ENCODE peak calls at places on chromosome 11, in five cellular contexts. J is HepG2, X is SK-N-SH, V is H1, B is HCT116. I is an unnamed sample.

GRCh38 chr11:92340839-92341238 is 116.2 kb downstream of the FAT3 start:
- DNase-seq in J (peak; percentile 6), X (peak; percentile 12), V (no peak), B (no peak), I (no peak)

GRCh38 chr11:118640332-118641154 is 33.1 kb downstream of the PHLDB1 start:
- DNase-seq in J (no peak), X (peak; percentile 52), V (no peak), B (no peak), I (no peak)

GRCh38 chr11:42571486-42572230 is 740.1 kb upstream of the API5 start:
- DNase-seq in J (no peak), X (no peak), V (no peak), B (no peak), I (no peak)

GRCh38 chr11:48036466-48036865 is 56.1 kb downstream of the PTPRJ start:
- DNase-seq in J (no peak), X (no peak), V (no peak), B (no peak), I (no peak)

GRCh38 chr11:15434529-15434928 is 319.8 kb downstream of the INSC start:
- DNase-seq in J (no peak), X (no peak), V (no peak), B (no peak), I (no peak)

GRCh38 chr11:57712256-57713150 is at the start of gene TMX2:
- DNase-seq in J (peak; percentile 100), X (peak; percentile 92), V (peak; percentile 90), B (peak; percentile 99), I (peak; percentile 99)

GRCh38 chr11:63768232-63769043 is at the start of gene ZFTA:
- DNase-seq in J (no peak), X (peak; percentile 98), V (no peak), B (no peak), I (no peak)

GRCh38 chr11:128942807-128943430 is at the start of gene TP53AIP1:
- DNase-seq in J (no peak), X (no peak), V (no peak), B (no peak), I (no peak)

GRCh38 chr11:110797453-110797852 is 85.2 kb upstream of the ARHGAP20 start:
- DNase-seq in J (no peak), X (no peak), V (no peak), B (no peak), I (peak; percentile 88)

DNA sequence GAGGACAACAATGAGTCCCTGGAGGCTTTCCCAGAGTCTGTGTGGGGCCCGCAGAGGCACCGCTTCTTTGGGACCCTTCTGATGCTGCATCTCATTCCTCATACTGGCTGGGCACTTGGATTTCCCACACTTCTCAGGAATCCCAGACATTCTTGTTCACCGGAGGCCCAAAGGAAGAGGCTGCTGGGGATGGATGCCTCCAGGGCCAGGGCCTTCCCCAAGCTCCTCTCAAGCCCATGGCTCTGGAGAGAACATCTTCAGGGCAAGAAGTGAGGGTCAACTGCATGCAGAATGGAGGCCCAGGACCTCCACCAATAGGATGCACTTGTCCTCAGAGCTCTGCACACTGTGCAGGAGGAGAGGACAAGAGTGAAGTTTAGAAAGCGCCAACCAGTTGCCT is 34.6 kb downstream of the DKK3 start:
- DNase-seq in J (no peak), X (no peak), V (no peak), B (no peak), I (no peak)
- TF ChIP-seq SIN3A in J (no peak), X (no peak), V (no peak), B (no peak), I (no peak)

GRCh38 chr11:66178871-66179270 is 89.6 kb upstream of the RAB1B start:
- DNase-seq in J (no peak), X (no peak), V (no peak), B (no peak), I (no peak)

GRCh38 chr11:66183581-66184048 is 84.8 kb upstream of the RAB1B start:
- DNase-seq in J (no peak), X (no peak), V (no peak), B (no peak), I (no peak)

GRCh38 chr11:66178183-66178582 is 90.3 kb upstream of the RAB1B start:
- DNase-seq in J (no peak), X (no peak), V (no peak), B (no peak), I (no peak)

GRCh38 chr11:66184728-66185127 is 83.7 kb upstream of the RAB1B start:
- DNase-seq in J (no peak), X (no peak), V (no peak), B (no peak), I (no peak)

GRCh38 chr11:66181632-66182345 is 86.7 kb upstream of the RAB1B start:
- DNase-seq in J (peak; percentile 12), X (no peak), V (no peak), B (no peak), I (no peak)
- TF ChIP-seq SIN3A in J (no peak), X (no peak), V (no peak), B (no peak), I (no peak)

GRCh38 chr11:36371590-36371989 is 75.5 kb downstream of the PRR5L start:
- DNase-seq in J (no peak), X (no peak), V (no peak), B (no peak), I (no peak)

GRCh38 chr11:36374726-36375125 is 78.6 kb downstream of the PRR5L start:
- DNase-seq in J (no peak), X (no peak), V (no peak), B (no peak), I (no peak)

GRCh38 chr11:36371161-36371560 is 75.1 kb downstream of the PRR5L start:
- DNase-seq in J (no peak), X (no peak), V (no peak), B (no peak), I (no peak)

GRCh38 chr11:36372101-36372767 is 76.1 kb downstream of the PRR5L start:
- DNase-seq in J (no peak), X (no peak), V (no peak), B (no peak), I (no peak)

GRCh38 chr11:36373040-36374010 is 77.2 kb downstream of the PRR5L start:
- DNase-seq in J (no peak), X (no peak), V (no peak), B (no peak), I (no peak)
- TF ChIP-seq SIN3A in J (no peak), X (no peak), V (no peak), B (no peak), I (no peak)

DNA sequence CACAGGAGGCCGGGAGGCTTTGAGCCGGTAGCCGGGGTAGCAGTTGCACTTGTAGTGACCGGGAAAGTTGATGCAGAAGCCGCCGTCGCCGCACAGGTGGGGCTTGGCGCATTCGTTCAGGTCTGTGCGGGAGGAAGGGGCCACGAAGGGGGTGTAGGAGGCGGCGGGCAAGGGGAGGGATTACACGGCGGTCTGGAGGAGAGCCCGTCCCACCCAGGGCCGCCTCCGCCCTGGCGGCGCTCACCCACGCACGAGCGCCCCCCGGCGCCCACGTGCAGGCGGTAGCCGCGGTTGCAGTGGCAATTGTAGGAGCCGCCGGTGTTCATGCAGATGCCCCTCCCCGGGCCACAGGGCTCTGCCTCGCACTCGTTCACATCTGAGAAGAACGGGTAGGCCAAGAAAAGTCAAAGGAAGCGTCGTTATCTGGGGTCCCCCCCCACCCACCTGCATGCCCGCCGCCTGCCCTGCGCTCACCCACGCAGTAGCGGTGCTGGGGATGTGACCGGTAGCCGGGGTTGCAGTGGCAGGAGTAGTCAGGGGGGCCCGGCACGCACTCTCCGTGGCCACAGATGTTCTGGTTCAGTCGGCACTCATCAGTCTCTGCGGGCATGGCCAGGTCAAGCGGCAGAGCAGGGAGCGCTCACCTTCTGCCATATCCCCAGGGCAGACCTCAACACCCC is 10.6 kb downstream of the LTBP3 start:
- DNase-seq in J (no peak), X (no peak), V (no peak), B (no peak), I (no peak)
- TF ChIP-seq SIN3A in J (no peak), X (no peak), V (no peak), B (no peak), I (no peak)

DNA sequence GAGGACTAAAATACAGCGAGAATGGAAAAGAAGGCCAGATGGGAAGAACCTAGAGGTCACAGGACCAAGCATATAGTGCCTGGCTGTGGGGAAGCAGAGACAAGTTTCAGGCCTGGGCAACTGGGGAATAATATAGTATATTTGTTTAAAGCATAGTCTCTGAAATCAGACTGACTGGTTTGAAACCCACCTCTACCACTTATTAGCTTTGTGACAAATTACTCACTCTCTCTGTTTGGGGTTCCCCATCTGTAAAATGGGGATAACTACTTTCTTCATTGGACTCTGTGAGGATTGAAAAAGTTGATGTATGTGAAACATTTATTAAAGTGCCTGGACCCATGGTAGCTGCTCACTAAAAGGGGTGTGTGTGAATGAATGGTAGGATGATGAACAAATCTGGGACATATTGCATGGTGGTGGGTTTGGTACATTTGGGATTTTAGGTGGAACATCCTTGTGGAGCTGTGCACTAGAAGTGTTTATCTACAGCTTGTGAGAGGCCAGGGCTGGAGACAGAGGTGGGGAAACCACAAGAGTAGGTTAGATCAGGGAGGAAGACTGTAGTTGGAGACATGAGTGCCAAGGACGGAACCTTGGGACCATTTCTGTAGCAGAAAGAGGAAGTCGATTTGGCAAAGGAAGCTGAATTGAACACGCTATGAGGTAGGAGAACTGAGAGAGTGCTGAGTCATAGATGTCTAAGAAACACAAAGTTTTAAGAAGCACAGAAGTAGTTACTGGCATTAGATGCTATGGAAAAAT is 52.6 kb downstream of the SWAP70 start:
- DNase-seq in J (no peak), X (no peak), V (no peak), B (no peak), I (peak; percentile 92)
- TF ChIP-seq SIN3A in J (no peak), X (no peak), V (no peak), B (no peak), I (no peak)